ENCODE peak calls at places on chromosomes 7 and 10, in five cellular contexts. One of them, this sample, is unnamed.

GRCh38 chr10:101060951-101061813 is 607 bp upstream of the KAZALD1 start:
- DNase-seq in lower lobe of right lung: peak; percentile 98
- DNase-seq in endothelial cell: peak; percentile 96
- DNase-seq in hippocampal formation: peak; percentile 83
- DNase-seq in AG08395: peak; percentile 99
- DNase-seq in this sample: peak; percentile 53

GRCh38 chr7:96479015-96479645 is 157.2 kb upstream of the SLC25A13 start:
- DNase-seq in lower lobe of right lung: no peak
- DNase-seq in endothelial cell: no peak
- DNase-seq in hippocampal formation: no peak
- DNase-seq in AG08395: no peak
- DNase-seq in this sample: no peak

GRCh38 chr10:133318494-133319127 is 9.9 kb downstream of the ZNF511 start:
- DNase-seq in lower lobe of right lung: peak; percentile 81
- DNase-seq in endothelial cell: peak; percentile 86
- DNase-seq in hippocampal formation: no peak
- DNase-seq in AG08395: peak; percentile 65
- DNase-seq in this sample: no peak

GRCh38 chr7:77923419-77923818 is 124.8 kb downstream of the PHTF2 start:
- DNase-seq in lower lobe of right lung: no peak
- DNase-seq in endothelial cell: no peak
- DNase-seq in hippocampal formation: no peak
- DNase-seq in AG08395: no peak
- DNase-seq in this sample: no peak

GRCh38 chr7:33339074-33339805 is 209.9 kb downstream of the BBS9 start:
- DNase-seq in lower lobe of right lung: no peak
- DNase-seq in endothelial cell: no peak
- DNase-seq in hippocampal formation: no peak
- DNase-seq in AG08395: peak; percentile 5
- DNase-seq in this sample: no peak

GRCh38 chr10:43939939-43940810 is 291.5 kb upstream of the ZNF32 start:
- DNase-seq in lower lobe of right lung: no peak
- DNase-seq in endothelial cell: no peak
- DNase-seq in hippocampal formation: no peak
- DNase-seq in AG08395: peak; percentile 31
- DNase-seq in this sample: no peak

GRCh38 chr7:140982508-140982907 is 32.2 kb downstream of the MRPS33 start:
- DNase-seq in lower lobe of right lung: no peak
- DNase-seq in endothelial cell: no peak
- DNase-seq in hippocampal formation: no peak
- DNase-seq in AG08395: no peak
- DNase-seq in this sample: no peak

GRCh38 chr10:61588770-61589211 is 73.9 kb upstream of the CABCOCO1 start:
- DNase-seq in lower lobe of right lung: no peak
- DNase-seq in endothelial cell: no peak
- DNase-seq in hippocampal formation: no peak
- DNase-seq in AG08395: no peak
- DNase-seq in this sample: no peak

GRCh38 chr7:114082567-114082933 is 163.7 kb upstream of the PPP1R3A start:
- DNase-seq in lower lobe of right lung: no peak
- DNase-seq in endothelial cell: no peak
- DNase-seq in hippocampal formation: no peak
- DNase-seq in AG08395: no peak
- DNase-seq in this sample: no peak

GRCh38 chr10:79378647-79379511 is 31.6 kb downstream of the PPIF start:
- DNase-seq in lower lobe of right lung: peak; percentile 34
- DNase-seq in endothelial cell: no peak
- DNase-seq in hippocampal formation: no peak
- DNase-seq in AG08395: no peak
- DNase-seq in this sample: no peak

GRCh38 chr10:29621161-29621560 is 13.6 kb downstream of the SVIL start:
- DNase-seq in lower lobe of right lung: no peak
- DNase-seq in endothelial cell: no peak
- DNase-seq in hippocampal formation: no peak
- DNase-seq in AG08395: peak; percentile 65
- DNase-seq in this sample: no peak

GRCh38 chr7:73770002-73770859 is at the start of gene CLDN3:
- DNase-seq in lower lobe of right lung: peak; percentile 93
- DNase-seq in endothelial cell: peak; percentile 9
- DNase-seq in hippocampal formation: no peak
- DNase-seq in AG08395: no peak
- DNase-seq in this sample: no peak

GRCh38 chr10:130364631-130365030 is 228.4 kb downstream of the GLRX3 start:
- DNase-seq in lower lobe of right lung: no peak
- DNase-seq in endothelial cell: no peak
- DNase-seq in hippocampal formation: no peak
- DNase-seq in AG08395: no peak
- DNase-seq in this sample: no peak

GRCh38 chr10:48509974-48510692 is 94.7 kb downstream of the ARHGAP22 start:
- DNase-seq in lower lobe of right lung: no peak
- DNase-seq in endothelial cell: peak; percentile 44
- DNase-seq in hippocampal formation: no peak
- DNase-seq in AG08395: no peak
- DNase-seq in this sample: no peak

GRCh38 chr10:1358860-1359598 is 302.8 kb downstream of the WDR37 start:
- DNase-seq in lower lobe of right lung: no peak
- DNase-seq in endothelial cell: no peak
- DNase-seq in hippocampal formation: no peak
- DNase-seq in AG08395: no peak
- DNase-seq in this sample: no peak

GRCh38 chr7:107879400-107880035 is 11.5 kb upstream of the DLD start:
- DNase-seq in lower lobe of right lung: no peak
- DNase-seq in endothelial cell: peak; percentile 43
- DNase-seq in hippocampal formation: peak; percentile 74
- DNase-seq in AG08395: peak; percentile 63
- DNase-seq in this sample: no peak

GRCh38 chr10:96118604-96119450 is 11.3 kb upstream of the ZNF518A start:
- DNase-seq in lower lobe of right lung: no peak
- DNase-seq in endothelial cell: no peak
- DNase-seq in hippocampal formation: no peak
- DNase-seq in AG08395: no peak
- DNase-seq in this sample: no peak

GRCh38 chr10:107619124-107619523 is 454.6 kb upstream of the SORCS1 start:
- DNase-seq in lower lobe of right lung: no peak
- DNase-seq in endothelial cell: no peak
- DNase-seq in hippocampal formation: no peak
- DNase-seq in AG08395: no peak
- DNase-seq in this sample: no peak

GRCh38 chr7:142880886-142881505 is 4.5 kb downstream of the TRPV6 start:
- DNase-seq in lower lobe of right lung: no peak
- DNase-seq in endothelial cell: peak; percentile 58
- DNase-seq in hippocampal formation: no peak
- DNase-seq in AG08395: peak; percentile 48
- DNase-seq in this sample: no peak

GRCh38 chr7:17319164-17320101 is 21.0 kb downstream of the AHR start:
- DNase-seq in lower lobe of right lung: no peak
- DNase-seq in endothelial cell: no peak
- DNase-seq in hippocampal formation: no peak
- DNase-seq in AG08395: no peak
- DNase-seq in this sample: no peak

GRCh38 chr10:52635651-52636050 is 136.9 kb downstream of the MBL2 start:
- DNase-seq in lower lobe of right lung: no peak
- DNase-seq in endothelial cell: no peak
- DNase-seq in hippocampal formation: no peak
- DNase-seq in AG08395: no peak
- DNase-seq in this sample: no peak

GRCh38 chr7:134905375-134905774 is 80.9 kb upstream of the AGBL3 start:
- DNase-seq in lower lobe of right lung: no peak
- DNase-seq in endothelial cell: no peak
- DNase-seq in hippocampal formation: no peak
- DNase-seq in AG08395: peak; percentile 79
- DNase-seq in this sample: no peak

GRCh38 chr7:131182446-131183075 is 145.1 kb upstream of the MKLN1 start:
- DNase-seq in lower lobe of right lung: no peak
- DNase-seq in endothelial cell: no peak
- DNase-seq in hippocampal formation: no peak
- DNase-seq in AG08395: no peak
- DNase-seq in this sample: no peak

GRCh38 chr10:70981936-70982335 is 93.6 kb upstream of the PCBD1 start:
- DNase-seq in lower lobe of right lung: no peak
- DNase-seq in endothelial cell: no peak
- DNase-seq in hippocampal formation: no peak
- DNase-seq in AG08395: no peak
- DNase-seq in this sample: no peak

GRCh38 chr10:20858292-20859124 is 38.6 kb downstream of the NEBL start:
- DNase-seq in lower lobe of right lung: no peak
- DNase-seq in endothelial cell: no peak
- DNase-seq in hippocampal formation: peak; percentile 42
- DNase-seq in AG08395: peak; percentile 4
- DNase-seq in this sample: no peak

GRCh38 chr7:22663319-22663718 is 63.7 kb upstream of the IL6 start:
- DNase-seq in lower lobe of right lung: no peak
- DNase-seq in endothelial cell: no peak
- DNase-seq in hippocampal formation: no peak
- DNase-seq in AG08395: peak; percentile 48
- DNase-seq in this sample: no peak

GRCh38 chr7:50869108-50869716 is 86.5 kb upstream of the GRB10 start:
- DNase-seq in lower lobe of right lung: no peak
- DNase-seq in endothelial cell: no peak
- DNase-seq in hippocampal formation: peak; percentile 54
- DNase-seq in AG08395: peak; percentile 89
- DNase-seq in this sample: peak; percentile 1

GRCh38 chr10:36538945-36539586 is 586.3 kb upstream of the ANKRD30A start:
- DNase-seq in lower lobe of right lung: no peak
- DNase-seq in endothelial cell: peak; percentile 19
- DNase-seq in hippocampal formation: no peak
- DNase-seq in AG08395: no peak
- DNase-seq in this sample: no peak

GRCh38 chr7:116209561-116210070 is 723 bp upstream of the TES start:
- DNase-seq in lower lobe of right lung: no peak
- DNase-seq in endothelial cell: no peak
- DNase-seq in hippocampal formation: no peak
- DNase-seq in AG08395: no peak
- DNase-seq in this sample: no peak

GRCh38 chr7:106616692-106617052 is 44.3 kb downstream of the CCDC71L start:
- DNase-seq in lower lobe of right lung: no peak
- DNase-seq in endothelial cell: no peak
- DNase-seq in hippocampal formation: peak; percentile 10
- DNase-seq in AG08395: no peak
- DNase-seq in this sample: no peak

GRCh38 chr7:91183408-91183807 is 80.8 kb upstream of the FZD1 start:
- DNase-seq in lower lobe of right lung: no peak
- DNase-seq in endothelial cell: no peak
- DNase-seq in hippocampal formation: no peak
- DNase-seq in AG08395: no peak
- DNase-seq in this sample: no peak

GRCh38 chr7:70416611-70417010 is 715.3 kb upstream of the GALNT17 start:
- DNase-seq in lower lobe of right lung: no peak
- DNase-seq in endothelial cell: no peak
- DNase-seq in hippocampal formation: no peak
- DNase-seq in AG08395: no peak
- DNase-seq in this sample: no peak

GRCh38 chr10:102628451-102628911 is 15.8 kb upstream of the TRIM8 start:
- DNase-seq in lower lobe of right lung: peak; percentile 69
- DNase-seq in endothelial cell: no peak
- DNase-seq in hippocampal formation: peak; percentile 81
- DNase-seq in AG08395: peak; percentile 31
- DNase-seq in this sample: no peak

GRCh38 chr10:110637558-110638053 is 6.5 kb upstream of the RBM20 start:
- DNase-seq in lower lobe of right lung: no peak
- DNase-seq in endothelial cell: no peak
- DNase-seq in hippocampal formation: no peak
- DNase-seq in AG08395: no peak
- DNase-seq in this sample: no peak

GRCh38 chr10:101595591-101596433 is 7.7 kb downstream of the DPCD start:
- DNase-seq in lower lobe of right lung: no peak
- DNase-seq in endothelial cell: no peak
- DNase-seq in hippocampal formation: no peak
- DNase-seq in AG08395: no peak
- DNase-seq in this sample: no peak

GRCh38 chr10:60427709-60428386 is 38.2 kb upstream of the ANK3 start:
- DNase-seq in lower lobe of right lung: no peak
- DNase-seq in endothelial cell: no peak
- DNase-seq in hippocampal formation: no peak
- DNase-seq in AG08395: no peak
- DNase-seq in this sample: no peak

GRCh38 chr7:75531359-75531821 is 39.3 kb downstream of the SPDYE5 start:
- DNase-seq in lower lobe of right lung: no peak
- DNase-seq in endothelial cell: no peak
- DNase-seq in hippocampal formation: no peak
- DNase-seq in AG08395: no peak
- DNase-seq in this sample: peak; percentile 17

GRCh38 chr7:81161459-81162075 is 242.7 kb upstream of the SEMA3C start:
- DNase-seq in lower lobe of right lung: no peak
- DNase-seq in endothelial cell: no peak
- DNase-seq in hippocampal formation: no peak
- DNase-seq in AG08395: peak; percentile 92
- DNase-seq in this sample: no peak